ENCODE peak calls at places on chromosomes 6 and 20, in seven cellular contexts. I is Daoy; D is foreskin fibroblast; X is body of pancreas; A is suprapubic skin; Y is NCI-H1436; V is stimulated activated CD8-positive, alpha-beta memory T cell treated with anti-CD3 and anti-CD28 coated beads, Interleukin-2, amount 100 ng/mL, for 1 hour. S is an unnamed sample.

GRCh38 chr20:49276201-49276894 is 1.5 kb downstream of the ZNFX1 start:
- DNase-seq in A (no peak), Y (peak), I (peak), D (peak), X (no peak), V (no peak), S (no peak)

GRCh38 chr6:68697394-68697793 is 62.3 kb downstream of the ADGRB3 start:
- DNase-seq in I (no peak), A (no peak), X (no peak), D (no peak), V (no peak), Y (no peak), S (no peak)

GRCh38 chr6:158211273-158212055 is 43.3 kb downstream of the GTF2H5 start:
- DNase-seq in D (no peak), X (no peak), Y (no peak), V (no peak), I (peak), A (no peak), S (no peak)

GRCh38 chr20:33444797-33445560 is 1.4 kb upstream of the SNTA1 start:
- DNase-seq in X (peak), I (peak), Y (no peak), V (no peak), D (no peak), A (no peak), S (peak)

GRCh38 chr6:28003661-28004060 is 46.6 kb downstream of the OR2B6 start:
- DNase-seq in I (no peak), Y (no peak), V (no peak), D (no peak), A (no peak), X (no peak), S (no peak)

GRCh38 chr20:11849270-11849920 is 68.3 kb upstream of the BTBD3 start:
- DNase-seq in A (no peak), V (no peak), Y (peak), I (peak), D (peak), X (no peak), S (no peak)

GRCh38 chr6:6586167-6586566 is 2.4 kb upstream of the LY86 start:
- DNase-seq in D (no peak), V (no peak), Y (no peak), A (no peak), I (no peak), X (no peak), S (no peak)

GRCh38 chr6:81451787-81452186 is 300.7 kb downstream of the TENT5A start:
- DNase-seq in V (no peak), A (no peak), X (no peak), Y (peak), D (peak), I (peak), S (no peak)

GRCh38 chr6:12640438-12640837 is 76.1 kb upstream of the PHACTR1 start:
- DNase-seq in X (no peak), A (no peak), I (no peak), V (no peak), Y (no peak), D (no peak), S (no peak)

GRCh38 chr6:28281288-28282064 is at the start of gene PGBD1:
- DNase-seq in I (peak), X (peak), Y (peak), A (peak), D (peak), V (peak), S (peak)

GRCh38 chr6:70166088-70166958 is 136.6 kb downstream of the COL9A1 start:
- DNase-seq in I (peak), D (peak), Y (peak), X (peak), A (no peak), V (no peak), S (peak)

GRCh38 chr6:35500782-35501181 is 3.9 kb upstream of the TEAD3 start:
- DNase-seq in V (no peak), X (no peak), I (peak), Y (no peak), A (no peak), D (peak), S (no peak)

GRCh38 chr20:36217226-36217625 is 19.1 kb upstream of the AAR2 start:
- DNase-seq in I (no peak), A (no peak), X (no peak), D (no peak), Y (no peak), V (no peak), S (peak)

GRCh38 chr6:63589955-63590411 is 17.7 kb downstream of the LOC128125822 start:
- DNase-seq in X (no peak), Y (no peak), V (no peak), D (no peak), A (no peak), I (no peak), S (no peak)

GRCh38 chr6:168709440-168709839 is 268.5 kb downstream of the SMOC2 start:
- DNase-seq in I (no peak), V (no peak), X (no peak), D (no peak), Y (no peak), A (no peak), S (no peak)

GRCh38 chr6:27862396-27863061 is 49.7 kb downstream of the OR2B2 start:
- DNase-seq in V (no peak), Y (no peak), X (no peak), I (no peak), A (no peak), D (no peak), S (no peak)

GRCh38 chr6:40192516-40192915 is 258.3 kb upstream of the MOCS1 start:
- DNase-seq in I (no peak), A (no peak), X (no peak), Y (no peak), V (no peak), D (no peak), S (no peak)

GRCh38 chr6:147150303-147150702 is 53.9 kb upstream of the STXBP5 start:
- DNase-seq in D (no peak), X (no peak), I (no peak), A (no peak), V (no peak), Y (no peak), S (no peak)

GRCh38 chr20:25987073-25987927 is 290.6 kb upstream of the ZNF337 start:
- DNase-seq in V (no peak), I (no peak), Y (peak), A (no peak), D (no peak), X (peak), S (peak)

GRCh38 chr6:40482532-40482931 is 104.6 kb downstream of the LRFN2 start:
- DNase-seq in D (no peak), I (no peak), V (no peak), A (no peak), X (no peak), Y (no peak), S (peak)

GRCh38 chr20:266604-267562 is 9.4 kb downstream of the DEFB132 start:
- DNase-seq in D (peak), I (peak), V (peak), A (peak), Y (peak), X (peak), S (peak)

GRCh38 chr6:34671362-34671761 is 25.2 kb downstream of the ILRUN start:
- DNase-seq in A (no peak), V (no peak), I (no peak), D (no peak), X (no peak), Y (no peak), S (no peak)

GRCh38 chr20:23651117-23651516 is 13.4 kb upstream of the CST3 start:
- DNase-seq in V (no peak), Y (no peak), A (no peak), I (no peak), X (no peak), D (no peak), S (no peak)

GRCh38 chr6:133396225-133396624 is 155.1 kb downstream of the EYA4 start:
- DNase-seq in X (no peak), D (no peak), V (no peak), Y (no peak), I (peak), A (no peak), S (no peak)

GRCh38 chr6:41653642-41654432 is 15.6 kb downstream of the MDFI start:
- DNase-seq in A (no peak), V (no peak), D (no peak), Y (no peak), I (no peak), X (no peak), S (no peak)

GRCh38 chr6:18119236-18119635 is 3.2 kb downstream of the NHLRC1 start:
- DNase-seq in A (no peak), V (no peak), X (no peak), D (no peak), I (no peak), Y (no peak), S (no peak)

GRCh38 chr6:73700060-73700459 is 4.1 kb downstream of the CD109 start:
- DNase-seq in X (no peak), A (no peak), D (no peak), I (no peak), V (no peak), Y (no peak), S (no peak)

S was measured in H9.